ENCODE peak calls at places on chromosomes 1 and 21, in six cellular contexts. H, T, F, B, C and D are unnamed samples. For H4K20me1, the result is how much of the 10 kb centered on the place peaks cover.

GRCh38 chr1:12067900-12068821 is 5.1 kb downstream of the TNFRSF8 start:
- DNase-seq in T (peak), F (no peak), B (no peak), C (peak), H (no peak), D (peak)

GRCh38 chr1:165686121-165686970 is 12.0 kb downstream of the ALDH9A1 start:
- DNase-seq in T (peak), C (peak), F (no peak), H (no peak), B (no peak), D (peak)

GRCh38 chr1:190452272-190452848 is 25.3 kb downstream of the BRINP3 start:
- DNase-seq in B (peak), F (no peak), C (no peak), T (no peak), H (no peak), D (no peak)

GRCh38 chr1:95380909-95381308 is 146.9 kb downstream of the RWDD3 start:
- DNase-seq in F (no peak), C (no peak), H (no peak), T (no peak), B (no peak), D (no peak)

GRCh38 chr1:243495442-243496172 is 239.8 kb downstream of the SDCCAG8 start:
- DNase-seq in F (no peak), H (no peak), C (no peak), B (no peak), T (no peak), D (no peak)

GRCh38 chr1:204591473-204592090 is 75.4 kb downstream of the MDM4 start:
- DNase-seq in T (no peak), B (no peak), H (no peak), F (no peak), C (no peak), D (no peak)

GRCh38 chr1:204171751-204172178 is 5.6 kb upstream of the REN start:
- DNase-seq in C (no peak), T (no peak), H (peak), B (peak), F (no peak), D (peak)

GRCh38 chr1:159889821-159890252 is 10.1 kb downstream of the CFAP45 start:
- DNase-seq in B (no peak), H (no peak), T (peak), F (peak), C (peak), D (no peak)

GRCh38 chr21:45049725-45050359 is 24.5 kb upstream of the ADARB1 start:
- DNase-seq in T (no peak), B (no peak), H (no peak), C (no peak), F (no peak), D (no peak)

GRCh38 chr1:41774486-41774990 is 144.2 kb downstream of the HIVEP3 start:
- DNase-seq in B (no peak), T (no peak), F (no peak), H (no peak), C (no peak), D (no peak)

GRCh38 chr1:10664251-10664650 is 132.2 kb downstream of the CASZ1 start:
- DNase-seq in T (no peak), F (peak), C (no peak), H (no peak), B (no peak), D (no peak)

GRCh38 chr1:93701619-93702018 is 20.0 kb upstream of the BCAR3 start:
- DNase-seq in B (peak), F (peak), C (no peak), T (no peak), H (peak), D (no peak)

GRCh38 chr21:34615487-34615814 is 538 bp upstream of the RCAN1 start:
- DNase-seq in F (no peak), H (no peak), B (no peak), T (no peak), C (no peak), D (no peak)

GRCh38 chr1:156118175-156118868 is 3.8 kb downstream of the LMNA start:
- DNase-seq in C (no peak), B (peak), F (no peak), T (no peak), H (no peak), D (no peak)

GRCh38 chr21:28429161-28429560 is 563.5 kb downstream of the LTN1 start:
- DNase-seq in C (no peak), H (no peak), T (no peak), B (no peak), F (no peak), D (no peak)

GRCh38 chr1:248824701-248825100 is 1.0 kb downstream of the SH3BP5L start:
- DNase-seq in B (no peak), H (no peak), T (no peak), C (no peak), F (no peak), D (no peak)

GRCh38 chr1:31939484-31940329 is 1.5 kb upstream of the PTP4A2 start:
- DNase-seq in F (peak), B (peak), T (peak), C (peak), H (peak), D (peak)

GRCh38 chr1:44010935-44011610 is 19.7 kb downstream of the CCDC24 start:
- DNase-seq in C (no peak), T (no peak), H (no peak), B (no peak), F (no peak), D (no peak)

GRCh38 chr1:174764186-174764585 is 235.6 kb upstream of the CACYBP start:
- DNase-seq in B (no peak), T (no peak), H (no peak), C (no peak), F (no peak), D (no peak)

GRCh38 chr1:178564086-178564782 is 51.3 kb downstream of the TEX35 start:
- DNase-seq in C (no peak), B (peak), H (no peak), F (no peak), T (no peak), D (no peak)

GRCh38 chr1:203628185-203628996 is 1.8 kb downstream of the ATP2B4 start:
- DNase-seq in T (no peak), H (no peak), C (no peak), F (no peak), B (no peak), D (peak)

GRCh38 chr1:54180666-54181360 is 19.0 kb downstream of the CYB5RL start:
- DNase-seq in F (no peak), B (no peak), H (no peak), C (no peak), T (no peak), D (no peak)

GRCh38 chr21:33230518-33231324 is 983 bp downstream of the IFNAR2 start:
- DNase-seq in F (peak), H (no peak), T (peak), C (no peak), B (peak), D (peak)

GRCh38 chr1:204025917-204026709 is 46.8 kb upstream of the SOX13 start:
- DNase-seq in H (no peak), B (no peak), C (no peak), F (no peak), T (no peak), D (peak)

GRCh38 chr1:97050501-97050900 is 328.9 kb downstream of the PTBP2 start:
- DNase-seq in T (no peak), F (peak), B (no peak), H (peak), C (no peak), D (peak)

GRCh38 chr1:232728507-232729263 is 76.5 kb upstream of the MAP10 start:
- DNase-seq in H (no peak), T (no peak), B (no peak), F (no peak), C (no peak), D (no peak)

GRCh38 chr1:202880062-202880461 is 8.9 kb downstream of the RABIF start:
- DNase-seq in B (no peak), F (no peak), C (no peak), T (no peak), H (no peak), D (no peak)

GRCh38 chr1:27736252-27736651 is 10.5 kb downstream of the FAM76A start:
- DNase-seq in H (no peak), B (no peak), C (no peak), T (no peak), F (no peak), D (no peak)

GRCh38 chr21:41659791-41660560 is 106.9 kb downstream of the RIPK4 start:
- DNase-seq in H (no peak), B (peak), C (no peak), T (no peak), F (no peak), D (no peak)

GRCh38 chr1:219066631-219067349 is 106.9 kb upstream of the LYPLAL1 start:
- DNase-seq in H (peak), T (no peak), C (no peak), B (no peak), F (peak), D (peak)

GRCh38 chr1:110674337-110675059 is at the start of gene KCNA3:
- DNase-seq in H (no peak), T (no peak), C (no peak), B (no peak), F (peak), D (peak)

GRCh38 chr21:42337830-42338729 is 12.7 kb downstream of the TFF2 start:
- DNase-seq in F (peak), B (peak), H (no peak), C (no peak), T (peak), D (peak)

DNA sequence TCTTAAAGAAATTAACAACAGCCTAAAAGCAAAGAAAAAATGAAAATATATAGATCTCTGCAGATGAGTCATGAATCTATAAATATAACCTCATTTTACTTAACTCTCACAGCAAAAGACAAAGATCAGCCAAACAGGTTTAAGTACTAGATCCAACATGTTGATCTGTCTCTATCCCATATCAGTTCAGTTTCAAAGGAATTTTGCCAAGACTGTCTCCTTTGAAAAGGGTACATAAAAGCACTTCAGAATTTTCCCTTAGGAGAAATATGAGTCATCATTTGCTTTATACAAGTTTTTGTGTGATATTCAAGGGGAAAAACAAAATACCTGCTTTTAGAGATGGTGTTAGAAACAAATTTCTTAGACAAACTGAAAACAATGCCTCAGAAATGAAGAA is 73.6 kb upstream of the LRRC7 start:
- DNase-seq in H (no peak), C (no peak), B (no peak), T (no peak), F (no peak), D (no peak)
- H4K20me1 ChIP-seq in H (under half), C (under half), B (under half), T (under half), F (under half), D (under half)

DNA sequence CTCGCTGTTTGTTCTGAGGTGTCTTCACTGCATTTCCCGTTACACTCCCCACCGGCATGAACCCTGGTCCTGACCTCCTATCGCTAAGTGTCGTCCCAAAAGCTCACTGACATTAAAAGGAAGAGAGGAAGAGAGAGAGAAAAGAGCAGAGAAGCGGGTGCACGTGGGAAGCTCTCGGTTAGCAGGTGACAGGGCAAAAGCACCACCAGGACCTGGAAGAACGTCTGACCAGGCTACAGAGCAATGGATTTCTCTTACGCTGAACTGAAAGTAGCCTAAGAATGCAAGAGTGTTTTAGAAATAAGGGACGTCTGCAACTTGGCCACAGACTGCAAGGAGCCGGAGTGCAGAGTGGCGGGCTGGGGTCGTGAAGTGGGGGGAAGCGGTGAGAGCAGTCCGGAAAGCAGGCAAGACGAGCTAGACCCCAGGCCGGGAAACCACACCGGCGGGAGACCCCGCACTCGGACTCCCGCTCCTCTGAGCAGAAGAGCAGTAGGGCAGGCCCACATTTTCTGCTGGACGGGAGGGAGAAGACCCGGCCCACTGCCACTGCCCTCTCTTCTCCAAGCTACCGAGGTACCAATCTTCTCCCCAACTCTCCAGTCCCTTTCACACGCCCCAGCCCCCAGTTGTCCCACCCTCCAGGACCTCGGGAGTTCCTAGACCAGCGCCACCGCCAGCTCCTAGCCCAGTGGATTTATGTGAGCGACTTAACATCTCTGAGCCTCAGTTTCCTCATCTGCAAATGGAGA is 8.3 kb upstream of the MPZL1 start:
- DNase-seq in C (no peak), H (no peak), B (no peak), T (no peak), F (peak), D (peak)
- TF ChIP-seq REST in C (no peak), H (no peak), B (no peak), T (no peak), F (no peak), D (no peak)

DNA sequence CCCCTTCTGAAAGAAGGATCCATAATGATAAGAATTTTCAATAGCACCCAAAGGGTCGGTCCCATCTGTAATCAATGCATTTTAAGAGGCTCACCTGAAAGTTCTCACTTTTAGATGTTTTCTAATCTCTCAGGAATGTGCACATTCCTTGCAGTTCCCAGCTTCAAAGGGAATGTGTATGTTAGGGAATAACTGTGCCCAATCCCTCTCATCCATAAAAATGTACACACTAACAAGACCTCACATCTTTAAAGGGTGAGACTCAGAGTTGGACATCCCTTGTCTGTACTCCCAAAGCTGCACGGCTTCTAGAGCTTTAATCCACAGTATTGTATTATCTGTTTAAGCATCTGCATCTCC is 9.4 kb upstream of the CCN1 start:
- DNase-seq in T (no peak), C (no peak), H (no peak), F (no peak), B (peak), D (no peak)
- H4K20me1 ChIP-seq in T (under half), C (under half), H (under half), F (under half), B (under half), D (under half)

GRCh38 chr1:89459081-89459480 is 65.5 kb upstream of the LRRC8B start:
- DNase-seq in B (no peak), C (no peak), F (no peak), H (no peak), T (no peak), D (no peak)

GRCh38 chr1:89457046-89457445 is 67.6 kb upstream of the LRRC8B start:
- DNase-seq in C (no peak), F (no peak), H (no peak), B (no peak), T (no peak), D (peak)

GRCh38 chr1:89453123-89453972 is 71.3 kb upstream of the LRRC8B start:
- DNase-seq in H (no peak), F (no peak), C (no peak), B (no peak), T (no peak), D (no peak)

GRCh38 chr1:89451011-89451410 is 73.6 kb upstream of the LRRC8B start:
- DNase-seq in T (no peak), C (no peak), F (no peak), B (no peak), H (no peak), D (no peak)

DNA sequence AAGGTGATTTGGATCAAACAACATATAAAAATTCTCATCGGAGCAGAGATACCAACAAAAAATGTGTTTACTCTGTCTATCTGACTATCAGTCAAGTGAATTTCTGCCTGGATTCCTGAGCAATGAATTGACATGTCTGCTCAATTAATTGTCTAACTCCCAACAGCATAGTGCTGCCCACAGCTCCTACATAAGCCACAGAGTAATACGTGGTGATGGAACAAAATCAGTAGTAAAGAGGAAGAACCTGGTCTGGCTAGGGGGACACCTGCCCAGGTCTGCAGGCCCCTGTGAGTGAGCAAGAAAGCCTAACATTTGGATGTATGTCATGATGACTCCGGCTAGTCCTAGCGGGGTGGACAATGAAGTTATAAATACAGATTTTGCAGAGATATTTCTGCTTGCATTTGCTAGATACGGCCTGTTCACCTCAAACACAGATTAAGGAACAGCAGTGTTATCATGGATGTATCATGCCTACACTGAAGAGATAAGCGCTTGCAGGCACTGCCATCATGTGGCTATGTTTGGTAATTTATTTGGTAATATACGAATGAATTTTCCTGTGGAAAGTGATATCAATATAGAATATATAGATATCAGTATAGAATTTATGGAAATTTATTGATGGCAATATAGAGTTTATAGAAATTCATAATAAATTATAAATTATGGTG is 69.6 kb upstream of the LRRC8B start:
- DNase-seq in C (no peak), F (peak), B (peak), H (peak), T (peak), D (peak)
- TF ChIP-seq REST in C (no peak), F (no peak), B (no peak), H (no peak), T (no peak), D (no peak)

GRCh38 chr1:36303244-36303643 is 2.9 kb upstream of the SH3D21 start:
- DNase-seq in H (no peak), C (no peak), F (no peak), B (no peak), T (no peak), D (no peak)

GRCh38 chr1:36301220-36301619 is 4.9 kb upstream of the SH3D21 start:
- DNase-seq in T (no peak), B (no peak), F (no peak), H (no peak), C (no peak), D (no peak)

GRCh38 chr1:36298640-36299039 is 7.5 kb upstream of the SH3D21 start:
- DNase-seq in B (no peak), T (no peak), F (no peak), C (no peak), H (no peak), D (no peak)

GRCh38 chr1:36303650-36304360 is 2.4 kb upstream of the SH3D21 start:
- DNase-seq in C (no peak), B (no peak), F (no peak), H (no peak), T (no peak), D (no peak)

DNA sequence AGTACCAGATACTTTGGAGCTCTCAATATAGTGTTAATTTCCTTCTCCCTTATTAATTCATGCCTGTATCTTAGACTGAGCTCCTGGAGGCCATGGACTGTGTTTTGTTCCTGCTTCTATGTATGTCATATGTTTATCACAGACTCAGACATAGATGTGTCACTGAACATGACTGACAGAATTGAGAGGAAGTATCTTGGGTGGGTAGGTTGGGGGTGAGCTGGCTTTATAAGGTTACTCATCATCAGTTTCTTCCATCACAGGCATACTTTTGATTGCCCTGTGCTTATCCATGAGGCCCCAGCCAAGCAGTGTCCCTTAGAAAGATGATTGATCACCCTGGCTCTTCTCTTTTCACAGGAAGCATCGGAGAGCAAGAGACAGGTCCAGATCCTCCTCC is 5.6 kb upstream of the SH3D21 start:
- DNase-seq in F (no peak), H (no peak), B (no peak), T (no peak), C (no peak), D (no peak)
- H4K20me1 ChIP-seq in F (under half), H (under half), B (under half), T (under half), C (under half), D (under half)

DNA sequence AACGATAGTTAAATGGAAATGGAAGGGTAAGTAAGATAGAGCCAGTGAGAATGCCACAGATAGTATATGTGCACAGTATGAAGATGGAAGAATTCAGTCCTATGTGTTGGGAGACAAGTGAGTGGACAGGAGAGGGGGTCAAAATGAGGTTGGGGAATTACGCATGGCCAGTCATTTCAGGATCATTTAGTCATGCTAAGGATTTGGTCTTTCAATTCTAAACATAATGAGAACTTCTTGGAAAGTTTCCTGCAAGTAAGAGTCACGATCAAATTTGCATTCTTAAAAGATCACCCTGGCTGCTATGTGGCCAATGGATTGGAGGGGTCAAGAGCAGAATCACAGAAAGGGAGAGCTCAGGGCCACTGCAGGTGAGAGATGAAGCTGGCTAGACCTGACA is 64.0 kb upstream of the KCNK2 start:
- DNase-seq in T (no peak), F (no peak), H (no peak), B (no peak), C (no peak), D (no peak)
- TF ChIP-seq REST in T (no peak), F (no peak), H (no peak), B (no peak), C (no peak), D (no peak)